ENCODE peak calls at places on chromosomes 2 and 18, in six cellular contexts. Z is lower leg skin, G is cardiac fibroblast, Q is progenitor cell of endocrine pancreas, U is upper lobe of right lung, E is psoas muscle. A is an unnamed sample.

GRCh38 chr2:70089220-70089945 is 2.1 kb downstream of the PCBP1 start:
- DNase-seq in E (peak; percentile 44), Q (peak; percentile 23), U (no peak), Z (peak; percentile 84), G (peak; percentile 32), A (no peak)

GRCh38 chr2:171822520-171823297 is 71.3 kb downstream of the SLC25A12 start:
- DNase-seq in E (no peak), Q (no peak), U (no peak), Z (no peak), G (no peak), A (no peak)

GRCh38 chr2:168208652-168209051 is 38.7 kb downstream of the STK39 start:
- DNase-seq in G (no peak), Q (no peak), U (no peak), E (no peak), Z (no peak), A (no peak)

GRCh38 chr2:191302459-191303155 is 57.4 kb downstream of the MYO1B start:
- DNase-seq in Z (no peak), U (no peak), G (no peak), E (no peak), Q (no peak), A (peak; percentile 46)

GRCh38 chr2:205763708-205764501 is 81.6 kb downstream of the NRP2 start:
- DNase-seq in E (peak; percentile 42), G (peak; percentile 97), Q (peak; percentile 75), U (peak; percentile 74), Z (peak; percentile 91), A (peak; percentile 40)

GRCh38 chr2:40511661-40512213 is 59.8 kb upstream of the SLC8A1 start:
- DNase-seq in U (no peak), G (peak; percentile 98), Q (no peak), Z (no peak), E (peak; percentile 18), A (no peak)

GRCh38 chr2:16239296-16239850 is 299.0 kb downstream of the MYCN start:
- DNase-seq in U (no peak), Q (no peak), Z (no peak), G (no peak), E (no peak), A (no peak)

GRCh38 chr2:195622966-195623365 is 34.1 kb upstream of the SLC39A10 start:
- DNase-seq in E (no peak), Q (no peak), U (no peak), G (peak; percentile 38), Z (no peak), A (no peak)

GRCh38 chr18:6405237-6406074 is 9.3 kb downstream of the L3MBTL4 start:
- DNase-seq in G (no peak), Q (no peak), E (no peak), Z (no peak), U (no peak), A (no peak)

GRCh38 chr2:96890726-96891385 is 21.0 kb upstream of the SEMA4C start:
- DNase-seq in Z (no peak), U (no peak), Q (no peak), E (no peak), G (no peak), A (no peak)

GRCh38 chr2:188573453-188573852 is 281.8 kb downstream of the GULP1 start:
- DNase-seq in Q (no peak), E (no peak), U (no peak), G (no peak), Z (no peak), A (no peak)

GRCh38 chr2:163474319-163474744 is 261.5 kb downstream of the FIGN start:
- DNase-seq in G (no peak), Q (no peak), Z (no peak), E (no peak), U (no peak), A (no peak)
- TF ChIP-seq CTCF in G (no peak), Q (no peak), Z (no peak), E (no peak), U (no peak), A (no peak)

GRCh38 chr2:81266106-81266505 is 961.6 kb upstream of the LRRTM1 start:
- DNase-seq in Q (no peak), U (no peak), Z (no peak), G (no peak), E (no peak), A (peak; percentile 2)
- TF ChIP-seq CTCF in Q (peak; percentile 72), U (peak; percentile 16), Z (no peak), G (no peak), E (no peak), A (peak; percentile 24)

GRCh38 chr2:167126165-167126564 is 237.9 kb downstream of the XIRP2 start:
- DNase-seq in G (no peak), E (no peak), Z (no peak), Q (no peak), U (no peak), A (no peak)

GRCh38 chr2:167132066-167132465 is 243.8 kb downstream of the XIRP2 start:
- DNase-seq in U (no peak), G (no peak), E (no peak), Q (no peak), Z (no peak), A (no peak)

GRCh38 chr2:167122389-167122788 is 234.1 kb downstream of the XIRP2 start:
- DNase-seq in Z (no peak), G (no peak), E (no peak), U (no peak), Q (no peak), A (no peak)

GRCh38 chr2:167128130-167128529 is 239.8 kb downstream of the XIRP2 start:
- DNase-seq in G (no peak), Z (no peak), E (no peak), U (no peak), Q (no peak), A (no peak)

DNA sequence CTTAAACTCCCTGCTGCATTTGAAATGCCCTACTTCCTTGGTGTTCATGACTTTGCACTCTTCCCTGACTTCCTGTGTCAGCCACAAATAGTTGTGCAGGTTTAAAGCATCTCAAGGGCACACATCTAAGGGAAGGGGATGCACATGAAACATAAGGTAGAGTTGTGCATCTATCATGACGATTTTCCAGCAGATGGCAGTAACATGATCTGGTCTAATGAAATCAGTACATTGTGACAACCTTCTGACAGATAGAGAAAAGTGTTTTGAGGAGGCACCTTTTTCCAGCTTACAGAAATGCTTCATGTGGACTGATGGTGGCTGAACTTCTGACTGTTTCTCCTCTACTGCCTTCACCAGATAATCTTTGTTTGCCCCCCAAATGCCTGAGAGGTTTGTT is 238.9 kb downstream of the XIRP2 start:
- DNase-seq in Q (no peak), E (no peak), Z (no peak), U (no peak), G (peak; percentile 70), A (no peak)
- TF ChIP-seq CTCF in Q (no peak), E (peak; percentile 8), Z (no peak), U (peak; percentile 34), G (peak; percentile 37), A (peak; percentile 53)

GRCh38 chr2:52805901-52806410 is 961.6 kb upstream of the CHAC2 start:
- DNase-seq in E (no peak), G (no peak), Z (no peak), U (no peak), Q (no peak), A (no peak)

DNA sequence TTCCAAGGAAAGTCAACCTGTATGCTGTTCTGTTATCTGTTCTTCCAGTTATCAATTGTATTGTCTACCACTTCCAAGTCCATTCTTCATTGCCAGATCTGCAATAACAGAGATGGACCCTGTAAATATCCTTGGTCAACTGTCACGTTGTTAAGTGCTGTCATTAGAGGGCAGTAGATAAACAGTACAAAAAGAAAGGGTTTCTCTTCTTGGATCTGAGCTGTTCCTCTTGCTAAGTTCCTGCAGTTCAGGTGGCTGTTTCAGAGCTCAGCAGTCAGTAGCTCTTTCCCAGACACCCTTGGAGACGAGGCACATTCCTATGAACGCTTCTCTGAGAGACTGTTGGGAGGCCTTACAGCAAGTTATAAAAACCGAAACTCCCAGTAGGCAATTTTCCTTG is 957.1 kb upstream of the CHAC2 start:
- DNase-seq in Z (no peak), Q (no peak), U (no peak), G (peak; percentile 43), E (no peak), A (peak; percentile 9)
- TF ChIP-seq CTCF in Z (no peak), Q (no peak), U (peak; percentile 29), G (no peak), E (peak; percentile 30), A (peak; percentile 36)

DNA sequence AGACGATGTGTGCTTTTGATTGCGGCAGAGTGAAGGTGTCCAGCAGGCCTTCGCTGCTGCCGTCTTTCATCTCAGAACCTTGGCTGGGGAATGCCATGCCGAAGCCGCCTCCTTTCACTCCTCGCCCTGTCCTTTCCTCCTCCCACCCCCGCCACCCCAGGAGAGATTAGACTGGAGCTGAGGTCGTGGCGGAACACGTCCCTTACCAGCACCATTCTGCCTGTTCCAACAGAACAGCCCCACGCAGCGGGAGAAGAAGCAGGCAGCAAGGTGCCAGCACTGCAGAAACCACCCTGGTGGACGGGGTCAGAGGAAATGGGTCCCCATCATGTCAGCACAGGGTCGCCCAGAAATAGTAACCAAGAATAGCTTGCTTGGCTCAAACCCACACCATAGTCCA is 24.8 kb upstream of the RBM44 start:
- DNase-seq in Z (no peak), E (no peak), G (no peak), Q (no peak), U (no peak), A (no peak)
- TF ChIP-seq CTCF in Z (no peak), E (no peak), G (no peak), Q (no peak), U (no peak), A (no peak)

GRCh38 chr2:148375214-148375613 is 269.3 kb upstream of the EPC2 start:
- DNase-seq in G (peak; percentile 10), Q (no peak), Z (no peak), U (no peak), E (no peak), A (no peak)
- TF ChIP-seq CTCF in G (no peak), Q (no peak), Z (no peak), U (no peak), E (no peak), A (no peak)

GRCh38 chr2:26059542-26059941 is 25.7 kb downstream of the RAB10 start:
- DNase-seq in G (no peak), Q (no peak), E (no peak), U (no peak), Z (no peak), A (no peak)
- TF ChIP-seq CTCF in G (no peak), Q (no peak), E (no peak), U (no peak), Z (no peak), A (no peak)

DNA sequence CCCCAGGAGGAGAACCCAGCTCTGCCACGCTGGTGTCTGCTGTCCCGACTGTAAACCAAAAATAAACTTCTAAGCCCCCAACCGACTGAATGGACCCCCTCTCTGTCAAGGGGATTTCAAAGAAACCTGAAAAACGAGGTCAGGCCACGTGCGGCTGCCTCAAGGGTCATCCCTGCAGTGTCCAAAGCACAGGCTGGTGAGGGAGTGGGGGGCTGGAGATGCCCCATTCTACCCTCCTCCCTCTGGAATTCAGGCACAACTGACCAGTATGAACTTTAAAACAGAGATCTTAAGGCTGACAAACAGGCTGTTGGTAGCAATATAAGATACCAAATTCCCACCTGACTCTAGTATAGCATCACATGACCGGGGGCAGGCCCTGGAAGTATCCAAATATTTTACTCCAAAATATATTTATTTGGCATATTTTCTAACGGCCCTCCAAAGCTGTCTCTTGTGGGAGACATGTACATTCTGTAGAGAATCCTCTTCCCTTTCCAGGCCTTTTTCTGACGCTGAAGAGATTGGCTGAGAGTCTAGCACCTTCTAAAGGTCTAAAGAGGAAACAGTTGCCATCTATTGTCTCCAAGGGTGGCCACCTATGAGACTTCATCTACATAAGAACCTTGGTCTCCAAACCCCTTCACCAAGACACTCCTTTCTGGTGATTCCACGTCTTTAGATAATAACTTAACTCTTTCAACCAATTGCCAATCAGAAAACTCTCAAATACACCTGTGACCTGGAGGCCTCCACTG is 40.4 kb upstream of the CTDP1 start:
- DNase-seq in Q (no peak), G (no peak), U (no peak), E (no peak), Z (no peak), A (no peak)
- TF ChIP-seq CTCF in Q (no peak), G (no peak), U (no peak), E (no peak), Z (no peak), A (no peak)

A was measured in Calu3.